ENCODE peak calls at places on chromosomes 4 and X, in eight cellular contexts. One of them, this sample, is unnamed.

GRCh38 chr4:119210760-119211159 is 1.8 kb upstream of the USP53 start:
- DNase-seq in choroid plexus epithelial cell: peak
- DNase-seq in central memory CD4-positive, alpha-beta T cell: no peak
- DNase-seq in NCI-H345: no peak
- DNase-seq in stomach: no peak
- DNase-seq in ureter: no peak
- DNase-seq in NCI-H2171 treated with DMSO at 0.1 percent for 48 hours: no peak
- DNase-seq in HL-60: no peak
- DNase-seq in this sample: no peak

GRCh38 chrX:8504451-8504850 is 39.8 kb downstream of the VCX3B start:
- DNase-seq in choroid plexus epithelial cell: peak
- DNase-seq in central memory CD4-positive, alpha-beta T cell: no peak
- DNase-seq in NCI-H2171 treated with DMSO at 0.1 percent for 48 hours: no peak
- DNase-seq in ureter: no peak
- DNase-seq in stomach: no peak
- DNase-seq in NCI-H345: no peak
- DNase-seq in HL-60: no peak
- DNase-seq in this sample: no peak

GRCh38 chr4:184450045-184450444 is 24.3 kb downstream of the IRF2 start:
- DNase-seq in HL-60: no peak
- DNase-seq in choroid plexus epithelial cell: peak
- DNase-seq in central memory CD4-positive, alpha-beta T cell: no peak
- DNase-seq in NCI-H345: no peak
- DNase-seq in NCI-H2171 treated with DMSO at 0.1 percent for 48 hours: no peak
- DNase-seq in ureter: no peak
- DNase-seq in stomach: no peak
- DNase-seq in this sample: no peak

GRCh38 chrX:153200462-153200861 is 21.4 kb downstream of the MAGEA1 start:
- DNase-seq in NCI-H2171 treated with DMSO at 0.1 percent for 48 hours: no peak
- DNase-seq in NCI-H345: no peak
- DNase-seq in HL-60: no peak
- DNase-seq in central memory CD4-positive, alpha-beta T cell: no peak
- DNase-seq in ureter: no peak
- DNase-seq in stomach: no peak
- DNase-seq in choroid plexus epithelial cell: no peak
- DNase-seq in this sample: no peak

GRCh38 chrX:100659431-100660137 is 15.6 kb downstream of the SRPX2 start:
- DNase-seq in stomach: no peak
- DNase-seq in ureter: no peak
- DNase-seq in HL-60: no peak
- DNase-seq in NCI-H2171 treated with DMSO at 0.1 percent for 48 hours: peak
- DNase-seq in NCI-H345: no peak
- DNase-seq in choroid plexus epithelial cell: peak
- DNase-seq in central memory CD4-positive, alpha-beta T cell: no peak
- DNase-seq in this sample: peak

GRCh38 chr4:158121203-158121586 is 51.6 kb downstream of the GASK1B start:
- DNase-seq in stomach: no peak
- DNase-seq in choroid plexus epithelial cell: peak
- DNase-seq in HL-60: no peak
- DNase-seq in NCI-H2171 treated with DMSO at 0.1 percent for 48 hours: no peak
- DNase-seq in ureter: no peak
- DNase-seq in central memory CD4-positive, alpha-beta T cell: no peak
- DNase-seq in NCI-H345: no peak
- DNase-seq in this sample: peak

GRCh38 chrX:101774340-101774739 is 114.7 kb upstream of the ARMCX2 start:
- DNase-seq in NCI-H2171 treated with DMSO at 0.1 percent for 48 hours: no peak
- DNase-seq in central memory CD4-positive, alpha-beta T cell: no peak
- DNase-seq in choroid plexus epithelial cell: no peak
- DNase-seq in stomach: no peak
- DNase-seq in NCI-H345: no peak
- DNase-seq in HL-60: no peak
- DNase-seq in ureter: no peak
- DNase-seq in this sample: no peak

GRCh38 chr4:80732010-80732409 is 298.5 kb upstream of the BMP3 start:
- DNase-seq in central memory CD4-positive, alpha-beta T cell: no peak
- DNase-seq in stomach: no peak
- DNase-seq in choroid plexus epithelial cell: peak
- DNase-seq in NCI-H345: no peak
- DNase-seq in ureter: no peak
- DNase-seq in HL-60: no peak
- DNase-seq in NCI-H2171 treated with DMSO at 0.1 percent for 48 hours: no peak
- DNase-seq in this sample: no peak

GRCh38 chrX:22389544-22390243 is 117.0 kb downstream of the CBLL2 start:
- DNase-seq in ureter: no peak
- DNase-seq in NCI-H2171 treated with DMSO at 0.1 percent for 48 hours: no peak
- DNase-seq in NCI-H345: peak
- DNase-seq in HL-60: no peak
- DNase-seq in choroid plexus epithelial cell: peak
- DNase-seq in central memory CD4-positive, alpha-beta T cell: no peak
- DNase-seq in stomach: no peak
- DNase-seq in this sample: peak

GRCh38 chr4:17807446-17807845 is 3.1 kb downstream of the DCAF16 start:
- DNase-seq in HL-60: no peak
- DNase-seq in central memory CD4-positive, alpha-beta T cell: no peak
- DNase-seq in NCI-H2171 treated with DMSO at 0.1 percent for 48 hours: no peak
- DNase-seq in ureter: no peak
- DNase-seq in stomach: no peak
- DNase-seq in choroid plexus epithelial cell: peak
- DNase-seq in NCI-H345: no peak
- DNase-seq in this sample: no peak

GRCh38 chrX:70901465-70901864 is 7.0 kb downstream of the TEX11 start:
- DNase-seq in HL-60: no peak
- DNase-seq in central memory CD4-positive, alpha-beta T cell: no peak
- DNase-seq in stomach: no peak
- DNase-seq in NCI-H2171 treated with DMSO at 0.1 percent for 48 hours: no peak
- DNase-seq in ureter: no peak
- DNase-seq in NCI-H345: no peak
- DNase-seq in choroid plexus epithelial cell: no peak
- DNase-seq in this sample: no peak

GRCh38 chrX:71082778-71083177 is 12.9 kb upstream of the FOXO4 start:
- DNase-seq in central memory CD4-positive, alpha-beta T cell: no peak
- DNase-seq in ureter: no peak
- DNase-seq in NCI-H345: no peak
- DNase-seq in HL-60: no peak
- DNase-seq in NCI-H2171 treated with DMSO at 0.1 percent for 48 hours: no peak
- DNase-seq in stomach: no peak
- DNase-seq in choroid plexus epithelial cell: no peak
- DNase-seq in this sample: no peak

GRCh38 chrX:8731579-8732395 is at the start of gene ANOS1:
- DNase-seq in NCI-H345: peak
- DNase-seq in HL-60: no peak
- DNase-seq in ureter: no peak
- DNase-seq in stomach: peak
- DNase-seq in NCI-H2171 treated with DMSO at 0.1 percent for 48 hours: peak
- DNase-seq in central memory CD4-positive, alpha-beta T cell: no peak
- DNase-seq in choroid plexus epithelial cell: peak
- DNase-seq in this sample: no peak

GRCh38 chrX:37350034-37350365 is 836 bp downstream of the PRRG1 start:
- DNase-seq in ureter: no peak
- DNase-seq in choroid plexus epithelial cell: no peak
- DNase-seq in NCI-H345: no peak
- DNase-seq in central memory CD4-positive, alpha-beta T cell: no peak
- DNase-seq in HL-60: no peak
- DNase-seq in stomach: no peak
- DNase-seq in NCI-H2171 treated with DMSO at 0.1 percent for 48 hours: peak
- DNase-seq in this sample: no peak

GRCh38 chrX:30649859-30650258 is 3.4 kb upstream of the GK start:
- DNase-seq in NCI-H2171 treated with DMSO at 0.1 percent for 48 hours: no peak
- DNase-seq in central memory CD4-positive, alpha-beta T cell: peak
- DNase-seq in NCI-H345: no peak
- DNase-seq in ureter: no peak
- DNase-seq in choroid plexus epithelial cell: peak
- DNase-seq in stomach: no peak
- DNase-seq in HL-60: no peak
- DNase-seq in this sample: no peak

GRCh38 chrX:20284992-20285391 is 18.3 kb upstream of the RPS6KA3 start:
- DNase-seq in central memory CD4-positive, alpha-beta T cell: no peak
- DNase-seq in ureter: no peak
- DNase-seq in HL-60: no peak
- DNase-seq in NCI-H2171 treated with DMSO at 0.1 percent for 48 hours: no peak
- DNase-seq in stomach: no peak
- DNase-seq in choroid plexus epithelial cell: no peak
- DNase-seq in NCI-H345: no peak
- DNase-seq in this sample: no peak

GRCh38 chrX:5306654-5307121 is 922.0 kb downstream of the NLGN4X start:
- DNase-seq in NCI-H345: no peak
- DNase-seq in stomach: no peak
- DNase-seq in NCI-H2171 treated with DMSO at 0.1 percent for 48 hours: no peak
- DNase-seq in HL-60: peak
- DNase-seq in ureter: no peak
- DNase-seq in choroid plexus epithelial cell: no peak
- DNase-seq in central memory CD4-positive, alpha-beta T cell: no peak
- DNase-seq in this sample: no peak

GRCh38 chr4:54543088-54543795 is 114.5 kb upstream of the KIT start:
- DNase-seq in NCI-H2171 treated with DMSO at 0.1 percent for 48 hours: no peak
- DNase-seq in stomach: no peak
- DNase-seq in ureter: no peak
- DNase-seq in HL-60: no peak
- DNase-seq in central memory CD4-positive, alpha-beta T cell: no peak
- DNase-seq in choroid plexus epithelial cell: peak
- DNase-seq in NCI-H345: no peak
- DNase-seq in this sample: no peak

GRCh38 chr4:22237155-22237751 is 278.6 kb downstream of the ADGRA3 start:
- DNase-seq in NCI-H345: peak
- DNase-seq in NCI-H2171 treated with DMSO at 0.1 percent for 48 hours: no peak
- DNase-seq in HL-60: no peak
- DNase-seq in ureter: no peak
- DNase-seq in central memory CD4-positive, alpha-beta T cell: peak
- DNase-seq in choroid plexus epithelial cell: no peak
- DNase-seq in stomach: peak
- DNase-seq in this sample: no peak

GRCh38 chrX:8726031-8726652 is 5.8 kb downstream of the ANOS1 start:
- DNase-seq in NCI-H345: peak
- DNase-seq in central memory CD4-positive, alpha-beta T cell: no peak
- DNase-seq in HL-60: no peak
- DNase-seq in NCI-H2171 treated with DMSO at 0.1 percent for 48 hours: peak
- DNase-seq in ureter: no peak
- DNase-seq in choroid plexus epithelial cell: peak
- DNase-seq in stomach: no peak
- DNase-seq in this sample: no peak

This sample was measured in NCI-H446 treated with DMSO at 0.1 percent for 48 hours.